ENCODE peak calls at places on chromosomes 13 and 19, in six cellular contexts. E is activated naive CD4-positive, alpha-beta T cell treated with anti-CD3 and anti-CD28 coated beads for 36 hours; M is EL; K is stimulated activated CD4-positive, alpha-beta T cell treated with anti-CD3 and anti-CD28 coated beads, Interleukin-1b, Interleukin-23, amount 100 ng/mL, for 1 hour; P is GOT3; Z is GM23338. O is an unnamed sample.

GRCh38 chr19:55549500-55550320 is 4.4 kb upstream of the SBK3 start:
- DNase-seq in K (no peak), Z (peak; percentile 83), M (peak; percentile 88), E (no peak), P (no peak), O (no peak)

GRCh38 chr19:3868770-3869456 is at the start of gene ZFR2:
- DNase-seq in P (no peak), K (no peak), M (no peak), Z (peak; percentile 87), E (peak; percentile 25), O (no peak)

GRCh38 chr19:51166846-51167490 is 24.9 kb downstream of the SIGLEC7 start:
- DNase-seq in P (no peak), M (no peak), Z (no peak), E (peak; percentile 32), K (no peak), O (no peak)

GRCh38 chr13:39483326-39483725 is 119.7 kb downstream of the LHFPL6 start:
- DNase-seq in P (no peak), Z (no peak), M (peak; percentile 68), E (no peak), K (no peak), O (no peak)

GRCh38 chr13:41825691-41826090 is 135.2 kb downstream of the VWA8 start:
- DNase-seq in K (no peak), P (no peak), Z (no peak), M (no peak), E (no peak), O (no peak)

GRCh38 chr19:51729781-51730180 is 6.0 kb upstream of the HAS1 start:
- DNase-seq in Z (no peak), M (no peak), K (no peak), P (no peak), E (no peak), O (no peak)

GRCh38 chr19:21559444-21559843 is 54.0 kb downstream of the ZNF429 start:
- DNase-seq in P (no peak), Z (no peak), E (no peak), K (no peak), M (no peak), O (no peak)

GRCh38 chr13:75740008-75740407 is 103.9 kb downstream of the LMO7 start:
- DNase-seq in M (no peak), K (no peak), E (no peak), Z (no peak), P (no peak), O (no peak)

GRCh38 chr13:90968510-90968909 is 379.0 kb upstream of the MIR17HG start:
- DNase-seq in E (no peak), Z (peak; percentile 77), M (no peak), K (no peak), P (no peak), O (no peak)

GRCh38 chr19:6593651-6594416 is 2.9 kb upstream of the CD70 start:
- DNase-seq in E (no peak), M (no peak), K (no peak), Z (no peak), P (no peak), O (no peak)

GRCh38 chr19:29526730-29527499 is 1.1 kb downstream of the VSTM2B start:
- DNase-seq in M (no peak), E (peak; percentile 43), Z (peak; percentile 57), P (no peak), K (no peak), O (no peak)

GRCh38 chr13:83150616-83151307 is 731.5 kb downstream of the SLITRK1 start:
- DNase-seq in Z (peak; percentile 1), P (no peak), E (no peak), M (peak; percentile 3), K (no peak), O (no peak)

GRCh38 chr13:62583466-62583865 is 1167.8 kb upstream of the PCDH20 start:
- DNase-seq in K (no peak), M (no peak), E (no peak), Z (no peak), P (no peak), O (no peak)

GRCh38 chr13:34019870-34020269 is 201.9 kb downstream of the RFC3 start:
- DNase-seq in Z (no peak), M (no peak), K (no peak), P (no peak), E (no peak), O (no peak)

GRCh38 chr19:18000981-18001836 is 6.8 kb upstream of the ARRDC2 start:
- DNase-seq in K (peak; percentile 84), Z (peak; percentile 87), P (peak; percentile 54), E (peak; percentile 95), M (peak; percentile 92), O (no peak)

GRCh38 chr13:74114202-74114601 is 20.0 kb downstream of the KLF12 start:
- DNase-seq in P (no peak), M (peak; percentile 71), K (no peak), E (no peak), Z (no peak), O (no peak)

GRCh38 chr13:33087790-33088189 is 71.6 kb downstream of the KL start:
- DNase-seq in M (peak; percentile 23), E (no peak), K (no peak), P (no peak), Z (no peak), O (no peak)

GRCh38 chr13:34143637-34144036 is 325.7 kb downstream of the RFC3 start:
- DNase-seq in E (no peak), M (no peak), Z (no peak), P (no peak), K (no peak), O (no peak)

GRCh38 chr13:33284016-33284415 is 1.5 kb downstream of the STARD13 start:
- DNase-seq in K (no peak), P (no peak), Z (no peak), E (no peak), M (peak; percentile 43), O (no peak)

GRCh38 chr19:23823952-23824389 is 65.3 kb upstream of the ZNF681 start:
- DNase-seq in P (no peak), K (no peak), Z (peak; percentile 79), M (peak; percentile 19), E (peak; percentile 52), O (no peak)

GRCh38 chr19:15297416-15298224 is 34.7 kb downstream of the BRD4 start:
- DNase-seq in Z (peak; percentile 44), K (no peak), P (no peak), E (peak; percentile 69), M (peak; percentile 87), O (no peak)

GRCh38 chr19:1836458-1837221 is 11.6 kb downstream of the REXO1 start:
- DNase-seq in P (no peak), K (no peak), E (no peak), Z (no peak), M (no peak), O (no peak)

GRCh38 chr13:64758520-64758919 is 2471.6 kb downstream of the PCDH9 start:
- DNase-seq in E (no peak), P (no peak), K (no peak), M (no peak), Z (peak; percentile 75), O (no peak)

GRCh38 chr19:12137541-12137940 is 2.6 kb downstream of the ZNF20 start:
- DNase-seq in Z (peak; percentile 73), K (no peak), M (no peak), E (peak; percentile 63), P (no peak), O (no peak)

GRCh38 chr19:38693380-38694223 is 46.2 kb downstream of the ACTN4 start:
- DNase-seq in Z (peak; percentile 85), E (no peak), P (no peak), K (no peak), M (peak; percentile 96), O (no peak)

GRCh38 chr13:21242236-21242635 is 65.8 kb downstream of the MRPL57 start:
- DNase-seq in M (no peak), E (no peak), Z (peak; percentile 79), K (no peak), P (no peak), O (no peak)

GRCh38 chr13:98923641-98924397 is 54.0 kb downstream of the DOCK9 start:
- DNase-seq in Z (no peak), K (no peak), P (no peak), E (no peak), M (no peak), O (no peak)

O was measured in cerebellar nuclear complex.